ENCODE peak calls at places on chromosomes 7 and 10, in five cellular contexts. One of them, this sample, is unnamed.

GRCh38 chr10:77524300-77524711 is 113.3 kb downstream of the KCNMA1 start:
- DNase-seq in left ventricle myocardium inferior: no peak
- DNase-seq in neural progenitor cell: no peak
- DNase-seq in IMR-90: peak; percentile 87
- DNase-seq in thoracic aorta: no peak
- DNase-seq in this sample: no peak

GRCh38 chr10:101056365-101057151 is 5.2 kb upstream of the KAZALD1 start:
- DNase-seq in left ventricle myocardium inferior: no peak
- DNase-seq in neural progenitor cell: no peak
- DNase-seq in IMR-90: no peak
- DNase-seq in thoracic aorta: no peak
- DNase-seq in this sample: no peak

GRCh38 chr10:80158598-80159127 is 26.1 kb downstream of the PLAC9 start:
- DNase-seq in left ventricle myocardium inferior: peak; percentile 88
- DNase-seq in neural progenitor cell: no peak
- DNase-seq in IMR-90: peak; percentile 99
- DNase-seq in thoracic aorta: peak; percentile 83
- DNase-seq in this sample: peak; percentile 64

GRCh38 chr10:128186959-128187787 is 61.0 kb upstream of the MKI67 start:
- DNase-seq in left ventricle myocardium inferior: no peak
- DNase-seq in neural progenitor cell: no peak
- DNase-seq in IMR-90: no peak
- DNase-seq in thoracic aorta: no peak
- DNase-seq in this sample: no peak

GRCh38 chr7:54985405-54986360 is 33.1 kb upstream of the EGFR start:
- DNase-seq in left ventricle myocardium inferior: no peak
- DNase-seq in neural progenitor cell: no peak
- DNase-seq in IMR-90: peak; percentile 92
- DNase-seq in thoracic aorta: no peak
- DNase-seq in this sample: no peak

GRCh38 chr7:121079425-121080169 is 91.1 kb downstream of the CPED1 start:
- DNase-seq in left ventricle myocardium inferior: no peak
- DNase-seq in neural progenitor cell: no peak
- DNase-seq in IMR-90: peak; percentile 51
- DNase-seq in thoracic aorta: no peak
- DNase-seq in this sample: no peak

GRCh38 chr10:4775808-4776207 is 50.2 kb upstream of the AKR1E2 start:
- DNase-seq in left ventricle myocardium inferior: no peak
- DNase-seq in neural progenitor cell: no peak
- DNase-seq in IMR-90: peak; percentile 54
- DNase-seq in thoracic aorta: no peak
- DNase-seq in this sample: no peak

GRCh38 chr7:132901241-132901640 is 180.6 kb downstream of the CHCHD3 start:
- DNase-seq in left ventricle myocardium inferior: no peak
- DNase-seq in neural progenitor cell: no peak
- DNase-seq in IMR-90: no peak
- DNase-seq in thoracic aorta: no peak
- DNase-seq in this sample: no peak

GRCh38 chr7:27148031-27148775 is 629 bp upstream of the HOXA6 start:
- DNase-seq in left ventricle myocardium inferior: no peak
- DNase-seq in neural progenitor cell: no peak
- DNase-seq in IMR-90: no peak
- DNase-seq in thoracic aorta: no peak
- DNase-seq in this sample: peak; percentile 46

GRCh38 chr7:140358771-140359095 is 39.6 kb downstream of the SLC37A3 start:
- DNase-seq in left ventricle myocardium inferior: no peak
- DNase-seq in neural progenitor cell: no peak
- DNase-seq in IMR-90: no peak
- DNase-seq in thoracic aorta: no peak
- DNase-seq in this sample: no peak

GRCh38 chr10:5776881-5777197 is 36.4 kb downstream of the GDI2 start:
- DNase-seq in left ventricle myocardium inferior: no peak
- DNase-seq in neural progenitor cell: no peak
- DNase-seq in IMR-90: peak; percentile 71
- DNase-seq in thoracic aorta: no peak
- DNase-seq in this sample: no peak

GRCh38 chr7:37211097-37211496 is 237.6 kb downstream of the ELMO1 start:
- DNase-seq in left ventricle myocardium inferior: peak; percentile 46
- DNase-seq in neural progenitor cell: no peak
- DNase-seq in IMR-90: peak; percentile 37
- DNase-seq in thoracic aorta: no peak
- DNase-seq in this sample: no peak

GRCh38 chr10:93067443-93068365 is 6.0 kb upstream of the CYP26A1 start:
- DNase-seq in left ventricle myocardium inferior: no peak
- DNase-seq in neural progenitor cell: no peak
- DNase-seq in IMR-90: no peak
- DNase-seq in thoracic aorta: no peak
- DNase-seq in this sample: no peak

GRCh38 chr10:12708921-12709320 is 292.6 kb downstream of the CCDC3 start:
- DNase-seq in left ventricle myocardium inferior: no peak
- DNase-seq in neural progenitor cell: no peak
- DNase-seq in IMR-90: peak; percentile 56
- DNase-seq in thoracic aorta: no peak
- DNase-seq in this sample: no peak

GRCh38 chr7:3083350-3083749 is 39.7 kb upstream of the CARD11 start:
- DNase-seq in left ventricle myocardium inferior: no peak
- DNase-seq in neural progenitor cell: no peak
- DNase-seq in IMR-90: no peak
- DNase-seq in thoracic aorta: no peak
- DNase-seq in this sample: no peak

GRCh38 chr10:91227576-91227975 is 7.1 kb downstream of the PCGF5 start:
- DNase-seq in left ventricle myocardium inferior: no peak
- DNase-seq in neural progenitor cell: no peak
- DNase-seq in IMR-90: no peak
- DNase-seq in thoracic aorta: no peak
- DNase-seq in this sample: no peak

GRCh38 chr7:38171558-38172403 is 6.3 kb upstream of the STARD3NL start:
- DNase-seq in left ventricle myocardium inferior: no peak
- DNase-seq in neural progenitor cell: no peak
- DNase-seq in IMR-90: no peak
- DNase-seq in thoracic aorta: no peak
- DNase-seq in this sample: no peak

GRCh38 chr10:82245906-82246305 is 370.9 kb downstream of the NRG3 start:
- DNase-seq in left ventricle myocardium inferior: no peak
- DNase-seq in neural progenitor cell: no peak
- DNase-seq in IMR-90: no peak
- DNase-seq in thoracic aorta: no peak
- DNase-seq in this sample: no peak

GRCh38 chr7:41323811-41324210 is 379.1 kb downstream of the INHBA start:
- DNase-seq in left ventricle myocardium inferior: no peak
- DNase-seq in neural progenitor cell: no peak
- DNase-seq in IMR-90: no peak
- DNase-seq in thoracic aorta: no peak
- DNase-seq in this sample: no peak

GRCh38 chr7:83820641-83821040 is 171.7 kb upstream of the SEMA3E start:
- DNase-seq in left ventricle myocardium inferior: no peak
- DNase-seq in neural progenitor cell: no peak
- DNase-seq in IMR-90: no peak
- DNase-seq in thoracic aorta: no peak
- DNase-seq in this sample: no peak

GRCh38 chr10:43203491-43204393 is 63.1 kb downstream of the RASGEF1A start:
- DNase-seq in left ventricle myocardium inferior: no peak
- DNase-seq in neural progenitor cell: peak; percentile 65
- DNase-seq in IMR-90: no peak
- DNase-seq in thoracic aorta: no peak
- DNase-seq in this sample: peak; percentile 76

GRCh38 chr7:68613405-68613804 is 984.9 kb upstream of the AUTS2 start:
- DNase-seq in left ventricle myocardium inferior: no peak
- DNase-seq in neural progenitor cell: peak; percentile 78
- DNase-seq in IMR-90: no peak
- DNase-seq in thoracic aorta: no peak
- DNase-seq in this sample: no peak

GRCh38 chr10:481636-482035 is 207.8 kb downstream of the DIP2C start:
- DNase-seq in left ventricle myocardium inferior: no peak
- DNase-seq in neural progenitor cell: no peak
- DNase-seq in IMR-90: no peak
- DNase-seq in thoracic aorta: no peak
- DNase-seq in this sample: no peak

GRCh38 chr10:7767209-7767608 is 20.6 kb downstream of the KIN start:
- DNase-seq in left ventricle myocardium inferior: no peak
- DNase-seq in neural progenitor cell: no peak
- DNase-seq in IMR-90: peak; percentile 97
- DNase-seq in thoracic aorta: no peak
- DNase-seq in this sample: no peak

GRCh38 chr10:92965314-92965713 is 95.3 kb upstream of the CYP26C1 start:
- DNase-seq in left ventricle myocardium inferior: no peak
- DNase-seq in neural progenitor cell: peak; percentile 69
- DNase-seq in IMR-90: peak; percentile 73
- DNase-seq in thoracic aorta: no peak
- DNase-seq in this sample: no peak

GRCh38 chr10:49518566-49518965 is 20.4 kb downstream of the ERCC6 start:
- DNase-seq in left ventricle myocardium inferior: no peak
- DNase-seq in neural progenitor cell: no peak
- DNase-seq in IMR-90: no peak
- DNase-seq in thoracic aorta: no peak
- DNase-seq in this sample: no peak

GRCh38 chr10:49519717-49520116 is 19.2 kb downstream of the ERCC6 start:
- DNase-seq in left ventricle myocardium inferior: no peak
- DNase-seq in neural progenitor cell: no peak
- DNase-seq in IMR-90: no peak
- DNase-seq in thoracic aorta: no peak
- DNase-seq in this sample: no peak

GRCh38 chr10:49521062-49521461 is 17.9 kb downstream of the ERCC6 start:
- DNase-seq in left ventricle myocardium inferior: no peak
- DNase-seq in neural progenitor cell: no peak
- DNase-seq in IMR-90: no peak
- DNase-seq in thoracic aorta: no peak
- DNase-seq in this sample: no peak

GRCh38 chr10:49520122-49520775 is 18.7 kb downstream of the ERCC6 start:
- DNase-seq in left ventricle myocardium inferior: no peak
- DNase-seq in neural progenitor cell: no peak
- DNase-seq in IMR-90: no peak
- DNase-seq in thoracic aorta: no peak
- DNase-seq in this sample: no peak

DNA sequence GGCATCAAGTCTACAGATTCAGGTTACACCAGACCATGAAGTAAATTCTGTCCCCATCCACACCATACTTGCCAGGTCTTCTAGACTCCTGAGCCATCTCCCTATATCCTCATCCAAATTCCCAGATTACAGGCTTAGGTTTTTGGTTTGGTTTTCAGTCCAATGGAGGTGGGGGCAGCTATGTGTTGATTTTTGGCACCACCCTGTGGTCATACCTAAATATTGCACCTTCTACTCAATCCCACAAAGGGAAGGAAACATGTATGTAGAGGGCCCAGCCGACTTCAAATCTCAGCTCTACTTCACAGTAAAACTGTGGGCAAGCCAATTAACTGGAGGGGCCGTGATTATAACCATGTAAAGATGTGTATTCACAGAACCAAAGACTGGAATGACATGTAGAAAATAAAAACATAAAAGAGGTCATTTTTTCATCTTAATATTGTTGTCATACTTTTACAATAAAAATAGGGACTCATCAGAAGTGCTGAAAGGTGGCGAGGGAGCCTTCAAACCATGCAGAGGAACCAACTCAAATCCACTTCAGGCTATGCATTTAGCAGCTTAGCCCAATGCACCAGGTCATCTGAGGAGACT is 19.8 kb downstream of the ERCC6 start:
- DNase-seq in left ventricle myocardium inferior: no peak
- DNase-seq in neural progenitor cell: peak; percentile 69
- DNase-seq in IMR-90: peak; percentile 54
- DNase-seq in thoracic aorta: no peak
- DNase-seq in this sample: no peak
- H3K36me3 ChIP-seq in left ventricle myocardium inferior: peaks cover 52% of the 10 kb centered on the region
- H3K36me3 ChIP-seq in neural progenitor cell: no peaks in the 10 kb centered on the region
- H3K36me3 ChIP-seq in IMR-90: peaks cover 10% of the 10 kb centered on the region
- H3K36me3 ChIP-seq in thoracic aorta: peaks cover 6% of the 10 kb centered on the region
- H3K36me3 ChIP-seq in this sample: peaks cover 2% of the 10 kb centered on the region

GRCh38 chr7:17444673-17445072 is 146.2 kb downstream of the AHR start:
- DNase-seq in left ventricle myocardium inferior: no peak
- DNase-seq in neural progenitor cell: no peak
- DNase-seq in IMR-90: peak; percentile 34
- DNase-seq in thoracic aorta: no peak
- DNase-seq in this sample: no peak
- H3K9me3 ChIP-seq in left ventricle myocardium inferior: peaks cover 26% of the 10 kb centered on the region
- H3K9me3 ChIP-seq in neural progenitor cell: no peaks in the 10 kb centered on the region
- H3K9me3 ChIP-seq in IMR-90: peaks cover 11% of the 10 kb centered on the region
- H3K9me3 ChIP-seq in thoracic aorta: peaks cover 12% of the 10 kb centered on the region
- H3K9me3 ChIP-seq in this sample: no peaks in the 10 kb centered on the region

DNA sequence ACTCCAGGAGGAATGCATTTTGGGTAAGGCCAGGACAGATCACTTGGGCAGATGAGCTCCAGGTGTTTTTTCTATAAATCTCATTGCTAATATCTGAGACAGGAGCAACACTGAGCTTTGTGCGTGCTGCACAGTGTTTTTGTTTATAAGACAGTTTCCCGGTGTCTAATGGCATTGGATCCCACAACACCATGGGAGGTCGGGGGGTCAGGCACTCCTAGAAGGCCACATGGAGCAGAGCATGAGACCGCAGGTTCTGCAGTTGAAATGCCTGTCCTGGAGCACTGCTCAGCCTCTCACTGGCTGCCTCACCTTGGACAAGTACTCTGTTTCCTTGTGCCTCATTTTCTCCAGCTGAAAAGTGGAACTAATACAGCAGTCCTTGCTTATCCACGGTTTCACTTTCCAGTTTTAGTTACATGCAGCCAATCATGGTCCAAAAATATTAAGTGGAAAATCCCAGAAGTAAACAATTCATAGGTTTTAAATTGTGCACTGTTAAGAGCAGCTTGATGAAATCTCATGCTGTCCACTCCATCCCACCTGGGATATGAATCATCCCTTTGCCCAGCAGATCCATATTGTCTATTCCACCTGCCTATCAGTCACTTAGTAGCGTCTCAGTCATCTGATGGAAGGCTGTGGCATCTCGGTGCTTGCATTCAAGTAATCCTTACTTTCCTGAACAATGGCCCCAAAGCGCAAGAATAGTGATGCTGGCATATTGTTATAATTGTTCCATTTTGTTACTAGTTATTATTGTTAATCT is 35.2 kb downstream of the ATXN7L1 start:
- DNase-seq in left ventricle myocardium inferior: no peak
- DNase-seq in neural progenitor cell: no peak
- DNase-seq in IMR-90: peak; percentile 47
- DNase-seq in thoracic aorta: no peak
- DNase-seq in this sample: no peak
- H3K4me1 ChIP-seq in left ventricle myocardium inferior: peaks cover 19% of the 10 kb centered on the region
- H3K4me1 ChIP-seq in neural progenitor cell: peaks cover 18% of the 10 kb centered on the region
- H3K4me1 ChIP-seq in IMR-90: peaks cover 17% of the 10 kb centered on the region
- H3K4me1 ChIP-seq in thoracic aorta: peaks cover 21% of the 10 kb centered on the region
- H3K4me1 ChIP-seq in this sample: no peaks in the 10 kb centered on the region

DNA sequence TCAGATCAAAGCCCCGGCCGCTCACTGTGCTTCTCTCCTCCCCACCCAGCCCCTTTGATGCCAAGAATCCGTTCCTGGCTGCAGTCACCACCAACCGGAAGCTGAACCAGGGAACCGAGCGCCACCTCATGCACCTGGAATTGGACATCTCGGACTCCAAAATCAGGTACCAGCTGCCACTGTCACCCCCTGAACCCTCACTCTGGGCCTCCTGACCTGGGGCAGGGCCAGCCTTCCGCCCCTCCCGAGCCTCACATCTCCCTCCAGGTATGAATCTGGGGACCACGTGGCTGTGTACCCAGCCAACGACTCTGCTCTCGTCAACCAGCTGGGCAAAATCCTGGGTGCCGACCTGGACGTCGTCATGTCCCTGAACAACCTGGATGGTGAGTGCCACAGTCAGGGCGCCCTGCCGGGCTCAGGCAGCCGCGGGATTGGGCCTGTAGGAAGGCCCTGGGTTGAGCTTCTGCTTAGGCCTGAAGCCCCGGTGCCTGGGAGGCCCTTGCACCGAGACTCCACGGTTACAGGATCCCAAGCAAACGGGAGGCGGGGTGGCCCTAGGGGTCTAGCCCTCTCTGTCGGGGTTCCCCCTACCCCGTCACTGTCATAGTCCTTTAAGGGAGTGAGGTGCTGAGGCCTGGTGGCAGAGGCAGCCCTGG is 10.8 kb downstream of the TMEM120A start:
- DNase-seq in left ventricle myocardium inferior: no peak
- DNase-seq in neural progenitor cell: no peak
- DNase-seq in IMR-90: no peak
- DNase-seq in thoracic aorta: no peak
- DNase-seq in this sample: no peak
- H3K36me3 ChIP-seq in left ventricle myocardium inferior: peaks cover 89% of the 10 kb centered on the region
- H3K36me3 ChIP-seq in neural progenitor cell: no peaks in the 10 kb centered on the region
- H3K36me3 ChIP-seq in IMR-90: peaks cover 77% of the 10 kb centered on the region
- H3K36me3 ChIP-seq in thoracic aorta: peaks cover 76% of the 10 kb centered on the region
- H3K36me3 ChIP-seq in this sample: no peaks in the 10 kb centered on the region

This sample was measured in pancreas.